ENCODE peak calls at places on chromosomes 3 and 15, in nine cellular contexts. One of them, this sample, is unnamed.

GRCh38 chr3:27659279-27660021 is 62.7 kb downstream of the EOMES start:
- DNase-seq in GM23248: peak
- DNase-seq in hepatocyte: peak
- DNase-seq in OCI-LY7: peak
- DNase-seq in MM.1S: peak
- DNase-seq in PC-3: peak
- DNase-seq in neural progenitor cell: peak
- DNase-seq in HCT116: peak
- DNase-seq in SK-N-SH: peak
- DNase-seq in this sample: peak

GRCh38 chr3:110628650-110629301 is 442.8 kb upstream of the NECTIN3 start:
- DNase-seq in GM23248: no peak
- DNase-seq in hepatocyte: no peak
- DNase-seq in OCI-LY7: no peak
- DNase-seq in MM.1S: no peak
- DNase-seq in PC-3: no peak
- DNase-seq in neural progenitor cell: no peak
- DNase-seq in HCT116: no peak
- DNase-seq in SK-N-SH: no peak
- DNase-seq in this sample: no peak

GRCh38 chr3:29255854-29256696 is 24.8 kb upstream of the RBMS3 start:
- DNase-seq in GM23248: peak
- DNase-seq in hepatocyte: no peak
- DNase-seq in OCI-LY7: no peak
- DNase-seq in MM.1S: peak
- DNase-seq in PC-3: peak
- DNase-seq in neural progenitor cell: no peak
- DNase-seq in HCT116: no peak
- DNase-seq in SK-N-SH: no peak
- DNase-seq in this sample: no peak

GRCh38 chr15:42059661-42060476 is 34.5 kb downstream of the PLA2G4D start:
- DNase-seq in GM23248: peak
- DNase-seq in hepatocyte: peak
- DNase-seq in OCI-LY7: peak
- DNase-seq in MM.1S: peak
- DNase-seq in PC-3: peak
- DNase-seq in neural progenitor cell: peak
- DNase-seq in HCT116: no peak
- DNase-seq in SK-N-SH: peak
- DNase-seq in this sample: peak

GRCh38 chr3:50627407-50628051 is 10.6 kb downstream of the MAPKAPK3 start:
- DNase-seq in GM23248: peak
- DNase-seq in hepatocyte: no peak
- DNase-seq in OCI-LY7: no peak
- DNase-seq in MM.1S: no peak
- DNase-seq in PC-3: peak
- DNase-seq in neural progenitor cell: peak
- DNase-seq in HCT116: peak
- DNase-seq in SK-N-SH: peak
- DNase-seq in this sample: peak

GRCh38 chr3:79086514-79086913 is 681.3 kb downstream of the ROBO1 start:
- DNase-seq in GM23248: peak
- DNase-seq in hepatocyte: peak
- DNase-seq in OCI-LY7: peak
- DNase-seq in MM.1S: peak
- DNase-seq in PC-3: peak
- DNase-seq in neural progenitor cell: peak
- DNase-seq in HCT116: peak
- DNase-seq in SK-N-SH: peak
- DNase-seq in this sample: peak

GRCh38 chr15:70140543-70141375 is 43.0 kb upstream of the TLE3 start:
- DNase-seq in GM23248: peak
- DNase-seq in hepatocyte: peak
- DNase-seq in OCI-LY7: no peak
- DNase-seq in MM.1S: peak
- DNase-seq in PC-3: no peak
- DNase-seq in neural progenitor cell: no peak
- DNase-seq in HCT116: no peak
- DNase-seq in SK-N-SH: no peak
- DNase-seq in this sample: peak

GRCh38 chr3:173397161-173398110 is at the start of gene NLGN1:
- DNase-seq in GM23248: peak
- DNase-seq in hepatocyte: peak
- DNase-seq in OCI-LY7: no peak
- DNase-seq in MM.1S: peak
- DNase-seq in PC-3: peak
- DNase-seq in neural progenitor cell: peak
- DNase-seq in HCT116: no peak
- DNase-seq in SK-N-SH: peak
- DNase-seq in this sample: peak

GRCh38 chr3:42066516-42067181 is 24.5 kb upstream of the TRAK1 start:
- DNase-seq in GM23248: peak
- DNase-seq in hepatocyte: no peak
- DNase-seq in OCI-LY7: peak
- DNase-seq in MM.1S: no peak
- DNase-seq in PC-3: no peak
- DNase-seq in neural progenitor cell: peak
- DNase-seq in HCT116: no peak
- DNase-seq in SK-N-SH: peak
- DNase-seq in this sample: peak

GRCh38 chr3:52289747-52290595 is 2.3 kb downstream of the GLYCTK start:
- DNase-seq in GM23248: no peak
- DNase-seq in hepatocyte: peak
- DNase-seq in OCI-LY7: no peak
- DNase-seq in MM.1S: no peak
- DNase-seq in PC-3: no peak
- DNase-seq in neural progenitor cell: no peak
- DNase-seq in HCT116: no peak
- DNase-seq in SK-N-SH: no peak
- DNase-seq in this sample: peak

GRCh38 chr15:68311859-68312557 is 34.5 kb downstream of the FEM1B start:
- DNase-seq in GM23248: no peak
- DNase-seq in hepatocyte: no peak
- DNase-seq in OCI-LY7: no peak
- DNase-seq in MM.1S: no peak
- DNase-seq in PC-3: no peak
- DNase-seq in neural progenitor cell: no peak
- DNase-seq in HCT116: no peak
- DNase-seq in SK-N-SH: no peak
- DNase-seq in this sample: no peak

GRCh38 chr15:27121672-27122071 is 150.7 kb downstream of the GABRG3 start:
- DNase-seq in GM23248: no peak
- DNase-seq in hepatocyte: no peak
- DNase-seq in OCI-LY7: no peak
- DNase-seq in MM.1S: no peak
- DNase-seq in PC-3: no peak
- DNase-seq in neural progenitor cell: no peak
- DNase-seq in HCT116: no peak
- DNase-seq in SK-N-SH: no peak
- DNase-seq in this sample: no peak

GRCh38 chr3:69012111-69012835 is 1.2 kb downstream of the EOGT start:
- DNase-seq in GM23248: peak
- DNase-seq in hepatocyte: peak
- DNase-seq in OCI-LY7: no peak
- DNase-seq in MM.1S: no peak
- DNase-seq in PC-3: no peak
- DNase-seq in neural progenitor cell: no peak
- DNase-seq in HCT116: no peak
- DNase-seq in SK-N-SH: no peak
- DNase-seq in this sample: peak

GRCh38 chr3:190003730-190004129 is 117.0 kb downstream of the P3H2 start:
- DNase-seq in GM23248: peak
- DNase-seq in hepatocyte: no peak
- DNase-seq in OCI-LY7: no peak
- DNase-seq in MM.1S: no peak
- DNase-seq in PC-3: peak
- DNase-seq in neural progenitor cell: no peak
- DNase-seq in HCT116: peak
- DNase-seq in SK-N-SH: no peak
- DNase-seq in this sample: no peak

GRCh38 chr3:154334973-154335420 is 10.7 kb upstream of the DHX36 start:
- DNase-seq in GM23248: peak
- DNase-seq in hepatocyte: peak
- DNase-seq in OCI-LY7: peak
- DNase-seq in MM.1S: peak
- DNase-seq in PC-3: peak
- DNase-seq in neural progenitor cell: peak
- DNase-seq in HCT116: no peak
- DNase-seq in SK-N-SH: peak
- DNase-seq in this sample: peak

DNA sequence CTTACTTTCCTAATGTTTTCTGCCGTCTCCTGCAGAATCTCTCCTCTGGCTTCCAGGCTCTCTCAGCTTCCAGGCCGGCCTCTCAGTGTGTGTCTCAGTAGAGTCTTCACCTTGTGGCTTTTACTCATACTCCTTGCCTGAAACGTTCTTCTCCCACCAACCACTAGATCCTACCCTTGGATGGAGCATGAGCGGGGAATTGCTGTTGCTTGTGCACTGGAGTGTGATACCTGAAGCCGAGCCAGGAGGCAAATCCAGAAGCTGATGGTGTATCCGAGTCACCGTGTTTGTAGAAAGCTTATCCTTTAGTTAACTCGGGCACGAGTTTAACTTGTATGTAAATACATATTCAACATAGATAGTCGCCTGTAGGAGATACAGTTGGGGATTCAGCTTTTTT is 285.0 kb upstream of the C2CD4B start:
- DNase-seq in GM23248: no peak
- DNase-seq in hepatocyte: no peak
- DNase-seq in OCI-LY7: no peak
- DNase-seq in MM.1S: no peak
- DNase-seq in PC-3: no peak
- DNase-seq in neural progenitor cell: no peak
- DNase-seq in HCT116: no peak
- DNase-seq in SK-N-SH: no peak
- DNase-seq in this sample: no peak
- TF ChIP-seq EZH2phosphoT487 in GM23248: no peak
- TF ChIP-seq EZH2phosphoT487 in hepatocyte: no peak
- TF ChIP-seq EZH2phosphoT487 in OCI-LY7: no peak
- TF ChIP-seq EZH2phosphoT487 in MM.1S: no peak
- TF ChIP-seq EZH2phosphoT487 in PC-3: no peak
- TF ChIP-seq EZH2phosphoT487 in neural progenitor cell: no peak
- TF ChIP-seq EZH2phosphoT487 in HCT116: no peak
- TF ChIP-seq EZH2phosphoT487 in SK-N-SH: no peak
- TF ChIP-seq EZH2phosphoT487 in this sample: no peak

DNA sequence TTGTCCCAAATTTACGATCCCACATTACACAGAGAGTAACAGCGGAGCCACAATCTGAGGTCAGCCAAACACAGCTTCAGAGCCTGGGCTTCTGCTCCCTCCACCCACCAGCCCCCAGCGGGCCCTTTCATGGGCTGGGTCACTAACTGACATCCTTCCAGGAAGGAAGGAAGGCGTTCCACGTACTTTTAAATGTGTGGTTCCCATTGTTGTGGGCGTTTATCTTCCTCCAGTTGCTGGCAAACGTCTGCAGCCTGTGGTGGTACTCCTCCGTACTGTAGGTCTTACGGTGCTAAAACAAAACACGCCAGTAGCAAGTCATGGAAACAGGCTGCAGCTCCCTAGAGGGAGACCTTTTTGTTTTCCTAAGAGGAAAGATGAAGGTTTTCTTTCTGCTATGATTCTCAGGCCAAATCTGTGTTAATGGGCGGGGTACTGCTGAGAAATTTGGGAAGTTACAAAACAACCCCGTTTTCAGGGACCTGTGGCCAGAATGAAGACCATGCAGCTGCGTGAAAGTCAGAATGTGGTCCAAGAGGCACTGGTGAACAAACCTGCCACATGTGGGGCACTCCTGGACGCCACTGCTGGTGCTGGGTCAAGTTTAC is 7.6 kb downstream of the CTSH start:
- DNase-seq in GM23248: no peak
- DNase-seq in hepatocyte: no peak
- DNase-seq in OCI-LY7: no peak
- DNase-seq in MM.1S: no peak
- DNase-seq in PC-3: no peak
- DNase-seq in neural progenitor cell: no peak
- DNase-seq in HCT116: no peak
- DNase-seq in SK-N-SH: no peak
- DNase-seq in this sample: no peak
- H2AFZ ChIP-seq in GM23248: peak
- H2AFZ ChIP-seq in hepatocyte: no peak
- H2AFZ ChIP-seq in OCI-LY7: no peak
- H2AFZ ChIP-seq in MM.1S: no peak
- H2AFZ ChIP-seq in PC-3: no peak
- H2AFZ ChIP-seq in neural progenitor cell: no peak
- H2AFZ ChIP-seq in HCT116: no peak
- H2AFZ ChIP-seq in SK-N-SH: no peak
- H2AFZ ChIP-seq in this sample: no peak

GRCh38 chr3:101852315-101852714 is 3.0 kb downstream of the NFKBIZ start:
- DNase-seq in GM23248: no peak
- DNase-seq in hepatocyte: no peak
- DNase-seq in OCI-LY7: no peak
- DNase-seq in MM.1S: no peak
- DNase-seq in PC-3: no peak
- DNase-seq in neural progenitor cell: no peak
- DNase-seq in HCT116: no peak
- DNase-seq in SK-N-SH: no peak
- DNase-seq in this sample: no peak

GRCh38 chr3:101853465-101853864 is 4.2 kb downstream of the NFKBIZ start:
- DNase-seq in GM23248: no peak
- DNase-seq in hepatocyte: no peak
- DNase-seq in OCI-LY7: no peak
- DNase-seq in MM.1S: no peak
- DNase-seq in PC-3: no peak
- DNase-seq in neural progenitor cell: no peak
- DNase-seq in HCT116: no peak
- DNase-seq in SK-N-SH: no peak
- DNase-seq in this sample: no peak

GRCh38 chr3:101853971-101854370 is 4.7 kb downstream of the NFKBIZ start:
- DNase-seq in GM23248: no peak
- DNase-seq in hepatocyte: no peak
- DNase-seq in OCI-LY7: no peak
- DNase-seq in MM.1S: no peak
- DNase-seq in PC-3: no peak
- DNase-seq in neural progenitor cell: no peak
- DNase-seq in HCT116: no peak
- DNase-seq in SK-N-SH: no peak
- DNase-seq in this sample: no peak

GRCh38 chr3:101852983-101853382 is 3.7 kb downstream of the NFKBIZ start:
- DNase-seq in GM23248: no peak
- DNase-seq in hepatocyte: no peak
- DNase-seq in OCI-LY7: no peak
- DNase-seq in MM.1S: no peak
- DNase-seq in PC-3: no peak
- DNase-seq in neural progenitor cell: no peak
- DNase-seq in HCT116: no peak
- DNase-seq in SK-N-SH: no peak
- DNase-seq in this sample: no peak

GRCh38 chr3:101854608-101855304 is 5.4 kb downstream of the NFKBIZ start:
- DNase-seq in GM23248: no peak
- DNase-seq in hepatocyte: no peak
- DNase-seq in OCI-LY7: no peak
- DNase-seq in MM.1S: no peak
- DNase-seq in PC-3: no peak
- DNase-seq in neural progenitor cell: no peak
- DNase-seq in HCT116: no peak
- DNase-seq in SK-N-SH: no peak
- DNase-seq in this sample: no peak
- H3K27ac ChIP-seq in GM23248: no peak
- H3K27ac ChIP-seq in hepatocyte: peak
- H3K27ac ChIP-seq in OCI-LY7: no peak
- H3K27ac ChIP-seq in MM.1S: no peak
- H3K27ac ChIP-seq in PC-3: no peak
- H3K27ac ChIP-seq in neural progenitor cell: no peak
- H3K27ac ChIP-seq in HCT116: no peak
- H3K27ac ChIP-seq in SK-N-SH: no peak
- H3K27ac ChIP-seq in this sample: no peak

GRCh38 chr3:72230774-72231379 is 445.9 kb upstream of the PROK2 start:
- DNase-seq in GM23248: peak
- DNase-seq in hepatocyte: no peak
- DNase-seq in OCI-LY7: no peak
- DNase-seq in MM.1S: no peak
- DNase-seq in PC-3: no peak
- DNase-seq in neural progenitor cell: no peak
- DNase-seq in HCT116: no peak
- DNase-seq in SK-N-SH: no peak
- DNase-seq in this sample: no peak
- TF ChIP-seq EZH2phosphoT487 in GM23248: no peak
- TF ChIP-seq EZH2phosphoT487 in hepatocyte: no peak
- TF ChIP-seq EZH2phosphoT487 in OCI-LY7: no peak
- TF ChIP-seq EZH2phosphoT487 in MM.1S: no peak
- TF ChIP-seq EZH2phosphoT487 in PC-3: no peak
- TF ChIP-seq EZH2phosphoT487 in neural progenitor cell: no peak
- TF ChIP-seq EZH2phosphoT487 in HCT116: no peak
- TF ChIP-seq EZH2phosphoT487 in SK-N-SH: no peak
- TF ChIP-seq EZH2phosphoT487 in this sample: no peak

This sample was measured in GM23338.